ENCODE peak calls at places on chromosomes 4 and X, in eight cellular contexts. One of them, this sample, is unnamed.

GRCh38 chr4:173564461-173564860 is 34.4 kb upstream of the HAND2 start:
- DNase-seq in activated CD8-positive, alpha-beta memory T cell treated with anti-CD3 and anti-CD28 coated beads, Interleukin-2, amount 50 U/mL, for 48 hours: no peak
- DNase-seq in sigmoid colon: no peak
- DNase-seq in EL: no peak
- DNase-seq in A172: no peak
- DNase-seq in neural crest cell: no peak
- DNase-seq in NCI-H1436: no peak
- DNase-seq in Calu3: no peak
- DNase-seq in this sample: no peak

GRCh38 chr4:113052379-113052951 is 3.0 kb downstream of the ANK2 start:
- DNase-seq in sigmoid colon: no peak
- DNase-seq in neural crest cell: no peak
- DNase-seq in A172: peak
- DNase-seq in Calu3: no peak
- DNase-seq in EL: peak
- DNase-seq in activated CD8-positive, alpha-beta memory T cell treated with anti-CD3 and anti-CD28 coated beads, Interleukin-2, amount 50 U/mL, for 48 hours: no peak
- DNase-seq in NCI-H1436: no peak
- DNase-seq in this sample: no peak

GRCh38 chrX:12979011-12979629 is 4.2 kb downstream of the TMSB4X start:
- DNase-seq in sigmoid colon: no peak
- DNase-seq in activated CD8-positive, alpha-beta memory T cell treated with anti-CD3 and anti-CD28 coated beads, Interleukin-2, amount 50 U/mL, for 48 hours: no peak
- DNase-seq in EL: no peak
- DNase-seq in Calu3: no peak
- DNase-seq in NCI-H1436: no peak
- DNase-seq in neural crest cell: no peak
- DNase-seq in A172: no peak
- DNase-seq in this sample: no peak

GRCh38 chr4:142416121-142416520 is 430.0 kb downstream of the INPP4B start:
- DNase-seq in A172: peak
- DNase-seq in NCI-H1436: no peak
- DNase-seq in EL: peak
- DNase-seq in activated CD8-positive, alpha-beta memory T cell treated with anti-CD3 and anti-CD28 coated beads, Interleukin-2, amount 50 U/mL, for 48 hours: no peak
- DNase-seq in sigmoid colon: no peak
- DNase-seq in neural crest cell: no peak
- DNase-seq in Calu3: no peak
- DNase-seq in this sample: no peak

GRCh38 chr4:10441512-10441911 is 15.7 kb downstream of the ZNF518B start:
- DNase-seq in NCI-H1436: no peak
- DNase-seq in sigmoid colon: no peak
- DNase-seq in Calu3: no peak
- DNase-seq in A172: no peak
- DNase-seq in neural crest cell: no peak
- DNase-seq in EL: no peak
- DNase-seq in activated CD8-positive, alpha-beta memory T cell treated with anti-CD3 and anti-CD28 coated beads, Interleukin-2, amount 50 U/mL, for 48 hours: no peak
- DNase-seq in this sample: no peak

GRCh38 chr4:123967360-123967759 is 570.8 kb downstream of the SPRY1 start:
- DNase-seq in EL: no peak
- DNase-seq in sigmoid colon: no peak
- DNase-seq in Calu3: no peak
- DNase-seq in neural crest cell: no peak
- DNase-seq in A172: no peak
- DNase-seq in activated CD8-positive, alpha-beta memory T cell treated with anti-CD3 and anti-CD28 coated beads, Interleukin-2, amount 50 U/mL, for 48 hours: no peak
- DNase-seq in NCI-H1436: no peak
- DNase-seq in this sample: no peak

GRCh38 chrX:23503835-23504539 is 163.3 kb upstream of the PRDX4 start:
- DNase-seq in A172: peak
- DNase-seq in NCI-H1436: no peak
- DNase-seq in Calu3: peak
- DNase-seq in EL: peak
- DNase-seq in sigmoid colon: peak
- DNase-seq in neural crest cell: no peak
- DNase-seq in activated CD8-positive, alpha-beta memory T cell treated with anti-CD3 and anti-CD28 coated beads, Interleukin-2, amount 50 U/mL, for 48 hours: no peak
- DNase-seq in this sample: no peak

GRCh38 chr4:57083107-57083506 is 27.1 kb downstream of the IGFBP7 start:
- DNase-seq in sigmoid colon: no peak
- DNase-seq in NCI-H1436: no peak
- DNase-seq in Calu3: no peak
- DNase-seq in A172: no peak
- DNase-seq in activated CD8-positive, alpha-beta memory T cell treated with anti-CD3 and anti-CD28 coated beads, Interleukin-2, amount 50 U/mL, for 48 hours: no peak
- DNase-seq in neural crest cell: no peak
- DNase-seq in EL: no peak
- DNase-seq in this sample: no peak

GRCh38 chr4:106893903-106894302 is 142.2 kb downstream of the DKK2 start:
- DNase-seq in NCI-H1436: no peak
- DNase-seq in sigmoid colon: peak
- DNase-seq in neural crest cell: no peak
- DNase-seq in Calu3: no peak
- DNase-seq in activated CD8-positive, alpha-beta memory T cell treated with anti-CD3 and anti-CD28 coated beads, Interleukin-2, amount 50 U/mL, for 48 hours: no peak
- DNase-seq in A172: no peak
- DNase-seq in EL: no peak
- DNase-seq in this sample: no peak

GRCh38 chrX:129462707-129463106 is 60.6 kb downstream of the SMARCA1 start:
- DNase-seq in A172: no peak
- DNase-seq in activated CD8-positive, alpha-beta memory T cell treated with anti-CD3 and anti-CD28 coated beads, Interleukin-2, amount 50 U/mL, for 48 hours: no peak
- DNase-seq in EL: no peak
- DNase-seq in sigmoid colon: no peak
- DNase-seq in Calu3: no peak
- DNase-seq in NCI-H1436: no peak
- DNase-seq in neural crest cell: no peak
- DNase-seq in this sample: no peak

This sample was measured in activated naive CD8-positive, alpha-beta T cell treated with anti-CD3 and anti-CD28 coated beads, Interleukin-2, amount 10 ng/mL, durations not matched to agents 7 days and 5 days.